ENCODE peak calls at places on chromosomes 3 and 15, in five cellular contexts. M is AG08396; N is A673; X is A172; H is activated CD4-positive, alpha-beta T cell treated with anti-CD3 and anti-CD28 coated beads for 24 hours. P is an unnamed sample.

GRCh38 chr3:156010829-156011228 is 109.5 kb upstream of the KCNAB1 start:
- DNase-seq in M (no peak), N (peak), X (no peak), H (no peak), P (peak)

GRCh38 chr3:196736670-196737374 is 2.8 kb upstream of the PAK2 start:
- DNase-seq in M (no peak), N (no peak), X (no peak), H (no peak), P (no peak)

GRCh38 chr3:29057326-29057725 is 223.5 kb upstream of the RBMS3 start:
- DNase-seq in M (peak), N (no peak), X (no peak), H (no peak), P (no peak)

GRCh38 chr15:35458176-35458856 is 87.6 kb downstream of the DPH6 start:
- DNase-seq in M (no peak), N (no peak), X (no peak), H (no peak), P (no peak)

GRCh38 chr3:16060945-16061344 is 113.5 kb upstream of the GALNT15 start:
- DNase-seq in M (peak), N (no peak), X (peak), H (no peak), P (peak)

GRCh38 chr15:88389120-88389519 is 78.1 kb downstream of the MRPL46 start:
- DNase-seq in M (no peak), N (no peak), X (no peak), H (no peak), P (no peak)

GRCh38 chr3:148816971-148817519 is 10.6 kb upstream of the CPB1 start:
- DNase-seq in M (no peak), N (no peak), X (no peak), H (no peak), P (no peak)

GRCh38 chr3:39108309-39108708 is 829 bp downstream of the TTC21A start:
- DNase-seq in M (no peak), N (no peak), X (no peak), H (no peak), P (no peak)

GRCh38 chr15:50358805-50359204 is 3.8 kb upstream of the GABPB1 start:
- DNase-seq in M (peak), N (peak), X (peak), H (no peak), P (peak)

P was measured in ACHN.